ENCODE peak calls at places on chromosomes 4 and X, in five cellular contexts. One of them, this sample, is unnamed.

GRCh38 chr4:139715721-139716391 is 50.2 kb downstream of the MGST2 start:
- DNase-seq in HepG2: no peak
- DNase-seq in suprapubic skin: no peak
- DNase-seq in GM12878: no peak
- DNase-seq in stomach: no peak
- DNase-seq in this sample: no peak

GRCh38 chr4:37780444-37781133 is 45.9 kb upstream of the PGM2 start:
- DNase-seq in stomach: peak
- DNase-seq in GM12878: no peak
- DNase-seq in suprapubic skin: no peak
- DNase-seq in HepG2: peak
- DNase-seq in this sample: no peak

GRCh38 chr4:80036949-80037348 is 36.1 kb downstream of the ANTXR2 start:
- DNase-seq in HepG2: no peak
- DNase-seq in suprapubic skin: no peak
- DNase-seq in GM12878: no peak
- DNase-seq in stomach: no peak
- DNase-seq in this sample: no peak

GRCh38 chr4:12679217-12679616 is 804.9 kb downstream of the RAB28 start:
- DNase-seq in stomach: no peak
- DNase-seq in HepG2: peak
- DNase-seq in GM12878: no peak
- DNase-seq in suprapubic skin: no peak
- DNase-seq in this sample: no peak

GRCh38 chr4:47623916-47624554 is 139.0 kb downstream of the ATP10D start:
- DNase-seq in HepG2: no peak
- DNase-seq in suprapubic skin: no peak
- DNase-seq in GM12878: no peak
- DNase-seq in stomach: no peak
- DNase-seq in this sample: no peak

GRCh38 chrX:153836921-153837320 is 6.6 kb upstream of the PDZD4 start:
- DNase-seq in stomach: no peak
- DNase-seq in HepG2: no peak
- DNase-seq in suprapubic skin: no peak
- DNase-seq in GM12878: no peak
- DNase-seq in this sample: no peak

GRCh38 chrX:39337461-39337860 is 536.2 kb downstream of the MID1IP1 start:
- DNase-seq in GM12878: no peak
- DNase-seq in stomach: no peak
- DNase-seq in suprapubic skin: no peak
- DNase-seq in HepG2: no peak
- DNase-seq in this sample: no peak

GRCh38 chrX:132023896-132024386 is 839 bp downstream of the STK26 start:
- DNase-seq in stomach: no peak
- DNase-seq in GM12878: no peak
- DNase-seq in HepG2: no peak
- DNase-seq in suprapubic skin: no peak
- DNase-seq in this sample: peak

GRCh38 chr4:149173241-149174013 is 642.2 kb downstream of the IQCM start:
- DNase-seq in suprapubic skin: no peak
- DNase-seq in GM12878: no peak
- DNase-seq in HepG2: no peak
- DNase-seq in stomach: no peak
- DNase-seq in this sample: no peak

GRCh38 chr4:110087116-110087708 is 111.2 kb downstream of the ELOVL6 start:
- DNase-seq in stomach: no peak
- DNase-seq in suprapubic skin: no peak
- DNase-seq in HepG2: no peak
- DNase-seq in GM12878: no peak
- DNase-seq in this sample: no peak

GRCh38 chr4:14701896-14702295 is 300.4 kb upstream of the CPEB2 start:
- DNase-seq in HepG2: no peak
- DNase-seq in stomach: peak
- DNase-seq in suprapubic skin: no peak
- DNase-seq in GM12878: no peak
- DNase-seq in this sample: no peak

GRCh38 chr4:8558080-8558960 is 21.9 kb upstream of the GPR78 start:
- DNase-seq in GM12878: no peak
- DNase-seq in stomach: no peak
- DNase-seq in HepG2: no peak
- DNase-seq in suprapubic skin: no peak
- DNase-seq in this sample: no peak

GRCh38 chr4:108466936-108467902 is 153.2 kb upstream of the RPL34 start:
- DNase-seq in GM12878: peak
- DNase-seq in stomach: no peak
- DNase-seq in HepG2: no peak
- DNase-seq in suprapubic skin: no peak
- DNase-seq in this sample: no peak

GRCh38 chrX:41144873-41145272 is 59.6 kb downstream of the USP9X start:
- DNase-seq in GM12878: no peak
- DNase-seq in stomach: no peak
- DNase-seq in HepG2: no peak
- DNase-seq in suprapubic skin: no peak
- DNase-seq in this sample: no peak

GRCh38 chr4:69096111-69096656 is at the start of gene UGT2B7:
- DNase-seq in HepG2: peak
- DNase-seq in suprapubic skin: no peak
- DNase-seq in GM12878: no peak
- DNase-seq in stomach: no peak
- DNase-seq in this sample: no peak

GRCh38 chr4:15068298-15068697 is 66.0 kb downstream of the CPEB2 start:
- DNase-seq in suprapubic skin: no peak
- DNase-seq in HepG2: no peak
- DNase-seq in GM12878: no peak
- DNase-seq in stomach: no peak
- DNase-seq in this sample: no peak

GRCh38 chr4:139682309-139683210 is 16.9 kb downstream of the MGST2 start:
- DNase-seq in suprapubic skin: no peak
- DNase-seq in stomach: no peak
- DNase-seq in GM12878: no peak
- DNase-seq in HepG2: no peak
- DNase-seq in this sample: no peak

GRCh38 chrX:150200820-150201287 is 162.3 kb upstream of the MAMLD1 start:
- DNase-seq in stomach: no peak
- DNase-seq in HepG2: peak
- DNase-seq in GM12878: peak
- DNase-seq in suprapubic skin: peak
- DNase-seq in this sample: no peak

GRCh38 chrX:31213941-31214340 is 142.1 kb upstream of the FTHL17 start:
- DNase-seq in GM12878: no peak
- DNase-seq in HepG2: no peak
- DNase-seq in suprapubic skin: no peak
- DNase-seq in stomach: no peak
- DNase-seq in this sample: no peak

GRCh38 chrX:110397353-110397752 is 38.7 kb downstream of the RTL9 start:
- DNase-seq in suprapubic skin: no peak
- DNase-seq in HepG2: no peak
- DNase-seq in stomach: no peak
- DNase-seq in GM12878: no peak
- DNase-seq in this sample: no peak

GRCh38 chr4:85500110-85500867 is 25.3 kb downstream of the ARHGAP24 start:
- DNase-seq in stomach: no peak
- DNase-seq in suprapubic skin: no peak
- DNase-seq in HepG2: no peak
- DNase-seq in GM12878: no peak
- DNase-seq in this sample: no peak

GRCh38 chr4:165684177-165684870 is 188.7 kb upstream of the TLL1 start:
- DNase-seq in GM12878: no peak
- DNase-seq in stomach: no peak
- DNase-seq in HepG2: no peak
- DNase-seq in suprapubic skin: no peak
- DNase-seq in this sample: no peak

GRCh38 chr4:119735136-119735770 is 106.6 kb upstream of the PDE5A start:
- DNase-seq in HepG2: no peak
- DNase-seq in suprapubic skin: no peak
- DNase-seq in GM12878: no peak
- DNase-seq in stomach: no peak
- DNase-seq in this sample: no peak

GRCh38 chr4:109359040-109359646 is 56.7 kb upstream of the COL25A1 start:
- DNase-seq in GM12878: peak
- DNase-seq in HepG2: no peak
- DNase-seq in suprapubic skin: no peak
- DNase-seq in stomach: no peak
- DNase-seq in this sample: no peak

GRCh38 chr4:111854494-111855087 is 290.7 kb upstream of the FAM241A start:
- DNase-seq in HepG2: peak
- DNase-seq in suprapubic skin: no peak
- DNase-seq in stomach: no peak
- DNase-seq in GM12878: no peak
- DNase-seq in this sample: no peak

GRCh38 chr4:168408620-168409019 is 71.7 kb downstream of the DDX60L start:
- DNase-seq in suprapubic skin: no peak
- DNase-seq in stomach: no peak
- DNase-seq in HepG2: no peak
- DNase-seq in GM12878: no peak
- DNase-seq in this sample: no peak

GRCh38 chrX:154734101-154734781 is 16.6 kb downstream of the GAB3 start:
- DNase-seq in suprapubic skin: no peak
- DNase-seq in HepG2: no peak
- DNase-seq in GM12878: no peak
- DNase-seq in stomach: no peak
- DNase-seq in this sample: peak

GRCh38 chr4:52712991-52713275 is 38.3 kb downstream of the ERVMER34-1 start:
- DNase-seq in GM12878: no peak
- DNase-seq in stomach: no peak
- DNase-seq in suprapubic skin: no peak
- DNase-seq in HepG2: no peak
- DNase-seq in this sample: no peak

GRCh38 chr4:71189471-71189870 is 149.3 kb upstream of the SLC4A4 start:
- DNase-seq in suprapubic skin: no peak
- DNase-seq in stomach: no peak
- DNase-seq in GM12878: no peak
- DNase-seq in HepG2: no peak
- DNase-seq in this sample: no peak

DNA sequence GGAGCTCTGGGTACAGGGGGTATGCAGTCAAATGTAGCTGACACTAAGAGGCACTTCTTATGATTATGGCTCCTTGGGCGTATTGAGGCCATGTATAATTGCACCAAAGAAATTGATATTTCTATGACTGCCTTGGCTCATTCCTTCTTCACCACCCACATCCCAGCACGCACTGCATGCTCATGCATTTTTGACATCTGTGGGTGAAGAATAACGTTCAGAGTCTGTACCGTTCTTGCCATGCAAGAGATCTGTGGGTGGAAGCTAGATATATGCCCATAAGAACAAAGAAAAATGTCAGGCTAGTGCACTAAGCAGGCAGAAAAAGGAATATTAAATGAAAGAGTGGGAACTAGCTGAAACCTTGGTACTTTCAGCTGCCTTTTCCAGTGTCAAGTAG is 93.4 kb downstream of the EMCN start:
- DNase-seq in stomach: no peak
- DNase-seq in suprapubic skin: no peak
- DNase-seq in HepG2: no peak
- DNase-seq in GM12878: no peak
- DNase-seq in this sample: no peak
- H3K4me3 ChIP-seq in stomach: no peak
- H3K4me3 ChIP-seq in suprapubic skin: no peak
- H3K4me3 ChIP-seq in HepG2: no peak
- H3K4me3 ChIP-seq in GM12878: no peak
- H3K4me3 ChIP-seq in this sample: no peak

GRCh38 chr4:25161599-25161960 is 1.3 kb upstream of the SEPSECS start:
- DNase-seq in GM12878: no peak
- DNase-seq in stomach: no peak
- DNase-seq in HepG2: no peak
- DNase-seq in suprapubic skin: no peak
- DNase-seq in this sample: peak

GRCh38 chr4:25158817-25159216 is 1.4 kb downstream of the SEPSECS start:
- DNase-seq in HepG2: no peak
- DNase-seq in stomach: no peak
- DNase-seq in suprapubic skin: no peak
- DNase-seq in GM12878: no peak
- DNase-seq in this sample: no peak

GRCh38 chr4:25159837-25160713 is at the start of gene SEPSECS:
- DNase-seq in GM12878: peak
- DNase-seq in stomach: peak
- DNase-seq in suprapubic skin: peak
- DNase-seq in HepG2: peak
- DNase-seq in this sample: peak

GRCh38 chr4:25162566-25162965 is 2.3 kb upstream of the SEPSECS start:
- DNase-seq in suprapubic skin: no peak
- DNase-seq in HepG2: no peak
- DNase-seq in GM12878: no peak
- DNase-seq in stomach: no peak
- DNase-seq in this sample: no peak

GRCh38 chr4:25160714-25161598 is 707 bp upstream of the SEPSECS start:
- DNase-seq in GM12878: no peak
- DNase-seq in stomach: no peak
- DNase-seq in HepG2: peak
- DNase-seq in suprapubic skin: no peak
- DNase-seq in this sample: no peak
- TF ChIP-seq POLR2AphosphoS5 in GM12878: no peak
- TF ChIP-seq POLR2AphosphoS5 in stomach: no peak
- TF ChIP-seq POLR2AphosphoS5 in HepG2: peak
- TF ChIP-seq POLR2AphosphoS5 in suprapubic skin: no peak
- TF ChIP-seq POLR2AphosphoS5 in this sample: no peak

GRCh38 chr4:115927382-115927781 is 814.0 kb upstream of the NDST4 start:
- DNase-seq in HepG2: no peak
- DNase-seq in stomach: no peak
- DNase-seq in GM12878: no peak
- DNase-seq in suprapubic skin: no peak
- DNase-seq in this sample: no peak

DNA sequence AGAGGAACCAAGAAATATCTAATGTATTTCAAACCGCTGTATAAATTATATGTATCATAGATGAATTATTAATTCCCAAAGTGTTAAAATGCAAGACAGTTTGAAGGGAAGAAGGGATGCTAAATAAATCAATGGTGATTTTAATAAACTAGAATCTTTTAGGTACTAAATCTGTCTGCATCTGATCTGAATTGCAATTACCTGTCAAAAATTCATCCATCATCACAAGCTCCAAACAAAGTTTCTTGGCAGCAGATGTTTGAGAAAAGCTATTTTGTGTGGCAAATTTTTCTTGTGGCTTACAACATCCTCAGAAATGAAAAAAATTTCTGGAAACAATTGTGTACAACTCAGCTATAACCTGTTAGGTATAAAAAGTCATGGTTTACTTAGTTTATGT is 816.0 kb upstream of the NDST4 start:
- DNase-seq in stomach: no peak
- DNase-seq in suprapubic skin: no peak
- DNase-seq in HepG2: no peak
- DNase-seq in GM12878: no peak
- DNase-seq in this sample: no peak
- TF ChIP-seq EP300 in stomach: no peak
- TF ChIP-seq EP300 in suprapubic skin: no peak
- TF ChIP-seq EP300 in HepG2: no peak
- TF ChIP-seq EP300 in GM12878: no peak
- TF ChIP-seq EP300 in this sample: no peak

GRCh38 chr4:156581693-156582092 is 389.9 kb downstream of the PDGFC start:
- DNase-seq in stomach: no peak
- DNase-seq in HepG2: no peak
- DNase-seq in GM12878: no peak
- DNase-seq in suprapubic skin: no peak
- DNase-seq in this sample: no peak
- H3K4me3 ChIP-seq in stomach: peak
- H3K4me3 ChIP-seq in HepG2: no peak
- H3K4me3 ChIP-seq in GM12878: no peak
- H3K4me3 ChIP-seq in suprapubic skin: peak
- H3K4me3 ChIP-seq in this sample: no peak